ENCODE peak calls at places on chromosomes 12 and 14, in ten cellular contexts. One of them, this sample, is unnamed.

GRCh38 chr14:55892906-55893305 is 225.3 kb upstream of the PELI2 start:
- DNase-seq in NCI-H748 treated with DMSO at 0.1 percent for 48 hours: no peak
- DNase-seq in LHCN-M2: peak
- DNase-seq in activated T-cell treated with anti-CD3 and anti-CD28 coated beads, Interleukin-2, amount 50 U/mL, for 4 hours: no peak
- DNase-seq in stimulated activated CD4-positive, alpha-beta T cell treated with anti-CD3 and anti-CD28 coated beads, Interleukin-12 subunit alpha, Interleukin-12 subunit beta, amount 100 ng/mL, for 48 hours: no peak
- DNase-seq in CD8-positive, alpha-beta memory T cell: no peak
- DNase-seq in Daoy: no peak
- DNase-seq in activated CD4-positive, alpha-beta T cell treated with anti-CD3 and anti-CD28 coated beads, Interleukin-2, amount 10 ng/mL, durations not matched to agents 7 days and 5 days: no peak
- DNase-seq in stimulated activated CD8-positive, alpha-beta memory T cell treated with anti-CD3 and anti-CD28 coated beads, Interleukin-4, amount 100 ng/mL, for 24 hours: no peak
- DNase-seq in activated naive CD4-positive, alpha-beta T cell treated with anti-CD3 and anti-CD28 coated beads, Interleukin-2, amount 10 ng/mL, durations not matched to agents 7 days and 5 days: no peak
- DNase-seq in this sample: no peak

GRCh38 chr14:73749706-73750105 is 35.5 kb upstream of the PNMA1 start:
- DNase-seq in NCI-H748 treated with DMSO at 0.1 percent for 48 hours: no peak
- DNase-seq in LHCN-M2: no peak
- DNase-seq in activated T-cell treated with anti-CD3 and anti-CD28 coated beads, Interleukin-2, amount 50 U/mL, for 4 hours: no peak
- DNase-seq in stimulated activated CD4-positive, alpha-beta T cell treated with anti-CD3 and anti-CD28 coated beads, Interleukin-12 subunit alpha, Interleukin-12 subunit beta, amount 100 ng/mL, for 48 hours: no peak
- DNase-seq in CD8-positive, alpha-beta memory T cell: no peak
- DNase-seq in Daoy: no peak
- DNase-seq in activated CD4-positive, alpha-beta T cell treated with anti-CD3 and anti-CD28 coated beads, Interleukin-2, amount 10 ng/mL, durations not matched to agents 7 days and 5 days: no peak
- DNase-seq in stimulated activated CD8-positive, alpha-beta memory T cell treated with anti-CD3 and anti-CD28 coated beads, Interleukin-4, amount 100 ng/mL, for 24 hours: no peak
- DNase-seq in activated naive CD4-positive, alpha-beta T cell treated with anti-CD3 and anti-CD28 coated beads, Interleukin-2, amount 10 ng/mL, durations not matched to agents 7 days and 5 days: no peak
- DNase-seq in this sample: no peak

GRCh38 chr14:100778078-100778927 is 47.6 kb upstream of the MEG3 start:
- DNase-seq in NCI-H748 treated with DMSO at 0.1 percent for 48 hours: no peak
- DNase-seq in LHCN-M2: peak
- DNase-seq in activated T-cell treated with anti-CD3 and anti-CD28 coated beads, Interleukin-2, amount 50 U/mL, for 4 hours: no peak
- DNase-seq in stimulated activated CD4-positive, alpha-beta T cell treated with anti-CD3 and anti-CD28 coated beads, Interleukin-12 subunit alpha, Interleukin-12 subunit beta, amount 100 ng/mL, for 48 hours: no peak
- DNase-seq in CD8-positive, alpha-beta memory T cell: no peak
- DNase-seq in Daoy: no peak
- DNase-seq in activated CD4-positive, alpha-beta T cell treated with anti-CD3 and anti-CD28 coated beads, Interleukin-2, amount 10 ng/mL, durations not matched to agents 7 days and 5 days: no peak
- DNase-seq in stimulated activated CD8-positive, alpha-beta memory T cell treated with anti-CD3 and anti-CD28 coated beads, Interleukin-4, amount 100 ng/mL, for 24 hours: no peak
- DNase-seq in activated naive CD4-positive, alpha-beta T cell treated with anti-CD3 and anti-CD28 coated beads, Interleukin-2, amount 10 ng/mL, durations not matched to agents 7 days and 5 days: no peak
- DNase-seq in this sample: no peak

GRCh38 chr12:76764856-76765255 is 941 bp downstream of the ZDHHC17 start:
- DNase-seq in NCI-H748 treated with DMSO at 0.1 percent for 48 hours: peak
- DNase-seq in LHCN-M2: peak
- DNase-seq in activated T-cell treated with anti-CD3 and anti-CD28 coated beads, Interleukin-2, amount 50 U/mL, for 4 hours: no peak
- DNase-seq in stimulated activated CD4-positive, alpha-beta T cell treated with anti-CD3 and anti-CD28 coated beads, Interleukin-12 subunit alpha, Interleukin-12 subunit beta, amount 100 ng/mL, for 48 hours: no peak
- DNase-seq in CD8-positive, alpha-beta memory T cell: no peak
- DNase-seq in Daoy: peak
- DNase-seq in activated CD4-positive, alpha-beta T cell treated with anti-CD3 and anti-CD28 coated beads, Interleukin-2, amount 10 ng/mL, durations not matched to agents 7 days and 5 days: peak
- DNase-seq in stimulated activated CD8-positive, alpha-beta memory T cell treated with anti-CD3 and anti-CD28 coated beads, Interleukin-4, amount 100 ng/mL, for 24 hours: no peak
- DNase-seq in activated naive CD4-positive, alpha-beta T cell treated with anti-CD3 and anti-CD28 coated beads, Interleukin-2, amount 10 ng/mL, durations not matched to agents 7 days and 5 days: no peak
- DNase-seq in this sample: peak

GRCh38 chr14:75372260-75372659 is 55.6 kb upstream of the JDP2 start:
- DNase-seq in NCI-H748 treated with DMSO at 0.1 percent for 48 hours: no peak
- DNase-seq in LHCN-M2: no peak
- DNase-seq in activated T-cell treated with anti-CD3 and anti-CD28 coated beads, Interleukin-2, amount 50 U/mL, for 4 hours: no peak
- DNase-seq in stimulated activated CD4-positive, alpha-beta T cell treated with anti-CD3 and anti-CD28 coated beads, Interleukin-12 subunit alpha, Interleukin-12 subunit beta, amount 100 ng/mL, for 48 hours: no peak
- DNase-seq in CD8-positive, alpha-beta memory T cell: no peak
- DNase-seq in Daoy: no peak
- DNase-seq in activated CD4-positive, alpha-beta T cell treated with anti-CD3 and anti-CD28 coated beads, Interleukin-2, amount 10 ng/mL, durations not matched to agents 7 days and 5 days: no peak
- DNase-seq in stimulated activated CD8-positive, alpha-beta memory T cell treated with anti-CD3 and anti-CD28 coated beads, Interleukin-4, amount 100 ng/mL, for 24 hours: no peak
- DNase-seq in activated naive CD4-positive, alpha-beta T cell treated with anti-CD3 and anti-CD28 coated beads, Interleukin-2, amount 10 ng/mL, durations not matched to agents 7 days and 5 days: no peak
- DNase-seq in this sample: peak

GRCh38 chr12:12153596-12153995 is 82.9 kb downstream of the BCL2L14 start:
- DNase-seq in NCI-H748 treated with DMSO at 0.1 percent for 48 hours: no peak
- DNase-seq in LHCN-M2: no peak
- DNase-seq in activated T-cell treated with anti-CD3 and anti-CD28 coated beads, Interleukin-2, amount 50 U/mL, for 4 hours: no peak
- DNase-seq in stimulated activated CD4-positive, alpha-beta T cell treated with anti-CD3 and anti-CD28 coated beads, Interleukin-12 subunit alpha, Interleukin-12 subunit beta, amount 100 ng/mL, for 48 hours: no peak
- DNase-seq in CD8-positive, alpha-beta memory T cell: no peak
- DNase-seq in Daoy: no peak
- DNase-seq in activated CD4-positive, alpha-beta T cell treated with anti-CD3 and anti-CD28 coated beads, Interleukin-2, amount 10 ng/mL, durations not matched to agents 7 days and 5 days: no peak
- DNase-seq in stimulated activated CD8-positive, alpha-beta memory T cell treated with anti-CD3 and anti-CD28 coated beads, Interleukin-4, amount 100 ng/mL, for 24 hours: no peak
- DNase-seq in activated naive CD4-positive, alpha-beta T cell treated with anti-CD3 and anti-CD28 coated beads, Interleukin-2, amount 10 ng/mL, durations not matched to agents 7 days and 5 days: no peak
- DNase-seq in this sample: peak

GRCh38 chr14:75978249-75978731 is 3.5 kb downstream of the TGFB3 start:
- DNase-seq in NCI-H748 treated with DMSO at 0.1 percent for 48 hours: no peak
- DNase-seq in LHCN-M2: no peak
- DNase-seq in activated T-cell treated with anti-CD3 and anti-CD28 coated beads, Interleukin-2, amount 50 U/mL, for 4 hours: no peak
- DNase-seq in stimulated activated CD4-positive, alpha-beta T cell treated with anti-CD3 and anti-CD28 coated beads, Interleukin-12 subunit alpha, Interleukin-12 subunit beta, amount 100 ng/mL, for 48 hours: no peak
- DNase-seq in CD8-positive, alpha-beta memory T cell: no peak
- DNase-seq in Daoy: no peak
- DNase-seq in activated CD4-positive, alpha-beta T cell treated with anti-CD3 and anti-CD28 coated beads, Interleukin-2, amount 10 ng/mL, durations not matched to agents 7 days and 5 days: peak
- DNase-seq in stimulated activated CD8-positive, alpha-beta memory T cell treated with anti-CD3 and anti-CD28 coated beads, Interleukin-4, amount 100 ng/mL, for 24 hours: no peak
- DNase-seq in activated naive CD4-positive, alpha-beta T cell treated with anti-CD3 and anti-CD28 coated beads, Interleukin-2, amount 10 ng/mL, durations not matched to agents 7 days and 5 days: peak
- DNase-seq in this sample: no peak

GRCh38 chr12:67892289-67892688 is 97.0 kb upstream of the IFNG-AS1 start:
- DNase-seq in NCI-H748 treated with DMSO at 0.1 percent for 48 hours: no peak
- DNase-seq in LHCN-M2: no peak
- DNase-seq in activated T-cell treated with anti-CD3 and anti-CD28 coated beads, Interleukin-2, amount 50 U/mL, for 4 hours: no peak
- DNase-seq in stimulated activated CD4-positive, alpha-beta T cell treated with anti-CD3 and anti-CD28 coated beads, Interleukin-12 subunit alpha, Interleukin-12 subunit beta, amount 100 ng/mL, for 48 hours: no peak
- DNase-seq in CD8-positive, alpha-beta memory T cell: no peak
- DNase-seq in Daoy: no peak
- DNase-seq in activated CD4-positive, alpha-beta T cell treated with anti-CD3 and anti-CD28 coated beads, Interleukin-2, amount 10 ng/mL, durations not matched to agents 7 days and 5 days: no peak
- DNase-seq in stimulated activated CD8-positive, alpha-beta memory T cell treated with anti-CD3 and anti-CD28 coated beads, Interleukin-4, amount 100 ng/mL, for 24 hours: no peak
- DNase-seq in activated naive CD4-positive, alpha-beta T cell treated with anti-CD3 and anti-CD28 coated beads, Interleukin-2, amount 10 ng/mL, durations not matched to agents 7 days and 5 days: no peak
- DNase-seq in this sample: no peak

GRCh38 chr12:2944401-2945047 is 14.7 kb upstream of the TEAD4 start:
- DNase-seq in NCI-H748 treated with DMSO at 0.1 percent for 48 hours: peak
- DNase-seq in LHCN-M2: no peak
- DNase-seq in activated T-cell treated with anti-CD3 and anti-CD28 coated beads, Interleukin-2, amount 50 U/mL, for 4 hours: peak
- DNase-seq in stimulated activated CD4-positive, alpha-beta T cell treated with anti-CD3 and anti-CD28 coated beads, Interleukin-12 subunit alpha, Interleukin-12 subunit beta, amount 100 ng/mL, for 48 hours: peak
- DNase-seq in CD8-positive, alpha-beta memory T cell: peak
- DNase-seq in Daoy: peak
- DNase-seq in activated CD4-positive, alpha-beta T cell treated with anti-CD3 and anti-CD28 coated beads, Interleukin-2, amount 10 ng/mL, durations not matched to agents 7 days and 5 days: peak
- DNase-seq in stimulated activated CD8-positive, alpha-beta memory T cell treated with anti-CD3 and anti-CD28 coated beads, Interleukin-4, amount 100 ng/mL, for 24 hours: peak
- DNase-seq in activated naive CD4-positive, alpha-beta T cell treated with anti-CD3 and anti-CD28 coated beads, Interleukin-2, amount 10 ng/mL, durations not matched to agents 7 days and 5 days: peak
- DNase-seq in this sample: peak

GRCh38 chr12:80617733-80618132 is 89.7 kb upstream of the MYF6 start:
- DNase-seq in NCI-H748 treated with DMSO at 0.1 percent for 48 hours: peak
- DNase-seq in LHCN-M2: no peak
- DNase-seq in activated T-cell treated with anti-CD3 and anti-CD28 coated beads, Interleukin-2, amount 50 U/mL, for 4 hours: no peak
- DNase-seq in stimulated activated CD4-positive, alpha-beta T cell treated with anti-CD3 and anti-CD28 coated beads, Interleukin-12 subunit alpha, Interleukin-12 subunit beta, amount 100 ng/mL, for 48 hours: no peak
- DNase-seq in CD8-positive, alpha-beta memory T cell: no peak
- DNase-seq in Daoy: no peak
- DNase-seq in activated CD4-positive, alpha-beta T cell treated with anti-CD3 and anti-CD28 coated beads, Interleukin-2, amount 10 ng/mL, durations not matched to agents 7 days and 5 days: no peak
- DNase-seq in stimulated activated CD8-positive, alpha-beta memory T cell treated with anti-CD3 and anti-CD28 coated beads, Interleukin-4, amount 100 ng/mL, for 24 hours: no peak
- DNase-seq in activated naive CD4-positive, alpha-beta T cell treated with anti-CD3 and anti-CD28 coated beads, Interleukin-2, amount 10 ng/mL, durations not matched to agents 7 days and 5 days: no peak
- DNase-seq in this sample: no peak

GRCh38 chr14:35299708-35300107 is 7.5 kb downstream of the PSMA6 start:
- DNase-seq in NCI-H748 treated with DMSO at 0.1 percent for 48 hours: no peak
- DNase-seq in LHCN-M2: no peak
- DNase-seq in activated T-cell treated with anti-CD3 and anti-CD28 coated beads, Interleukin-2, amount 50 U/mL, for 4 hours: no peak
- DNase-seq in stimulated activated CD4-positive, alpha-beta T cell treated with anti-CD3 and anti-CD28 coated beads, Interleukin-12 subunit alpha, Interleukin-12 subunit beta, amount 100 ng/mL, for 48 hours: no peak
- DNase-seq in CD8-positive, alpha-beta memory T cell: no peak
- DNase-seq in Daoy: no peak
- DNase-seq in activated CD4-positive, alpha-beta T cell treated with anti-CD3 and anti-CD28 coated beads, Interleukin-2, amount 10 ng/mL, durations not matched to agents 7 days and 5 days: no peak
- DNase-seq in stimulated activated CD8-positive, alpha-beta memory T cell treated with anti-CD3 and anti-CD28 coated beads, Interleukin-4, amount 100 ng/mL, for 24 hours: no peak
- DNase-seq in activated naive CD4-positive, alpha-beta T cell treated with anti-CD3 and anti-CD28 coated beads, Interleukin-2, amount 10 ng/mL, durations not matched to agents 7 days and 5 days: no peak
- DNase-seq in this sample: no peak

This sample was measured in A673.